ENCODE peak calls at places on chromosomes 6 and 20, in six cellular contexts. One of them, this sample, is unnamed.

GRCh38 chr6:140281236-140281635 is 906.8 kb upstream of the CITED2 start:
- DNase-seq in H1: no peak
- DNase-seq in H9: no peak
- DNase-seq in IMR-90: peak; percentile 42
- DNase-seq in neuronal stem cell: no peak
- DNase-seq in mesenchymal stem cell: no peak
- DNase-seq in this sample: peak; percentile 6

GRCh38 chr20:33407251-33407650 is 5.9 kb upstream of the CDK5RAP1 start:
- DNase-seq in H1: no peak
- DNase-seq in H9: no peak
- DNase-seq in IMR-90: peak; percentile 36
- DNase-seq in neuronal stem cell: no peak
- DNase-seq in mesenchymal stem cell: peak; percentile 32
- DNase-seq in this sample: no peak

GRCh38 chr6:117157448-117157847 is 107.9 kb upstream of the VGLL2 start:
- DNase-seq in H1: no peak
- DNase-seq in H9: no peak
- DNase-seq in IMR-90: no peak
- DNase-seq in neuronal stem cell: no peak
- DNase-seq in mesenchymal stem cell: no peak
- DNase-seq in this sample: no peak

GRCh38 chr6:14189122-14189521 is 71.5 kb downstream of the CD83 start:
- DNase-seq in H1: no peak
- DNase-seq in H9: no peak
- DNase-seq in IMR-90: no peak
- DNase-seq in neuronal stem cell: no peak
- DNase-seq in mesenchymal stem cell: no peak
- DNase-seq in this sample: no peak

GRCh38 chr6:11054722-11055121 is 10.6 kb upstream of the ELOVL2 start:
- DNase-seq in H1: no peak
- DNase-seq in H9: no peak
- DNase-seq in IMR-90: peak; percentile 50
- DNase-seq in neuronal stem cell: no peak
- DNase-seq in mesenchymal stem cell: peak; percentile 49
- DNase-seq in this sample: no peak

GRCh38 chr6:4974962-4975361 is 28.9 kb downstream of the RPP40 start:
- DNase-seq in H1: no peak
- DNase-seq in H9: no peak
- DNase-seq in IMR-90: no peak
- DNase-seq in neuronal stem cell: no peak
- DNase-seq in mesenchymal stem cell: no peak
- DNase-seq in this sample: no peak

GRCh38 chr20:63177785-63178444 is 38.0 kb downstream of the YTHDF1 start:
- DNase-seq in H1: no peak
- DNase-seq in H9: no peak
- DNase-seq in IMR-90: no peak
- DNase-seq in neuronal stem cell: peak; percentile 32
- DNase-seq in mesenchymal stem cell: peak; percentile 7
- DNase-seq in this sample: no peak

GRCh38 chr6:106145144-106145543 is 59.0 kb downstream of the PRDM1 start:
- DNase-seq in H1: no peak
- DNase-seq in H9: no peak
- DNase-seq in IMR-90: no peak
- DNase-seq in neuronal stem cell: no peak
- DNase-seq in mesenchymal stem cell: no peak
- DNase-seq in this sample: no peak

GRCh38 chr20:50285376-50286173 is 94.9 kb downstream of the CEBPB start:
- DNase-seq in H1: no peak
- DNase-seq in H9: no peak
- DNase-seq in IMR-90: peak; percentile 86
- DNase-seq in neuronal stem cell: no peak
- DNase-seq in mesenchymal stem cell: peak; percentile 94
- DNase-seq in this sample: no peak

GRCh38 chr6:138509371-138509770 is 10.1 kb upstream of the NHSL1 start:
- DNase-seq in H1: no peak
- DNase-seq in H9: no peak
- DNase-seq in IMR-90: peak; percentile 52
- DNase-seq in neuronal stem cell: no peak
- DNase-seq in mesenchymal stem cell: peak; percentile 32
- DNase-seq in this sample: peak; percentile 32

GRCh38 chr20:58478141-58478805 is 36.9 kb downstream of the APCDD1L start:
- DNase-seq in H1: no peak
- DNase-seq in H9: no peak
- DNase-seq in IMR-90: no peak
- DNase-seq in neuronal stem cell: no peak
- DNase-seq in mesenchymal stem cell: no peak
- DNase-seq in this sample: no peak

GRCh38 chr6:30876039-30876730 is 8.1 kb upstream of the DDR1 start:
- DNase-seq in H1: no peak
- DNase-seq in H9: no peak
- DNase-seq in IMR-90: peak; percentile 75
- DNase-seq in neuronal stem cell: no peak
- DNase-seq in mesenchymal stem cell: peak; percentile 41
- DNase-seq in this sample: peak; percentile 23

GRCh38 chr20:48769111-48769879 is 58.5 kb downstream of the PREX1 start:
- DNase-seq in H1: no peak
- DNase-seq in H9: no peak
- DNase-seq in IMR-90: no peak
- DNase-seq in neuronal stem cell: no peak
- DNase-seq in mesenchymal stem cell: no peak
- DNase-seq in this sample: peak; percentile 35

GRCh38 chr20:48773837-48774418 is 53.9 kb downstream of the PREX1 start:
- DNase-seq in H1: no peak
- DNase-seq in H9: no peak
- DNase-seq in IMR-90: no peak
- DNase-seq in neuronal stem cell: no peak
- DNase-seq in mesenchymal stem cell: peak; percentile 11
- DNase-seq in this sample: peak; percentile 42

GRCh38 chr20:48772183-48772976 is 55.4 kb downstream of the PREX1 start:
- DNase-seq in H1: no peak
- DNase-seq in H9: no peak
- DNase-seq in IMR-90: no peak
- DNase-seq in neuronal stem cell: no peak
- DNase-seq in mesenchymal stem cell: no peak
- DNase-seq in this sample: peak; percentile 25

GRCh38 chr20:48771542-48771941 is 56.3 kb downstream of the PREX1 start:
- DNase-seq in H1: no peak
- DNase-seq in H9: no peak
- DNase-seq in IMR-90: no peak
- DNase-seq in neuronal stem cell: no peak
- DNase-seq in mesenchymal stem cell: no peak
- DNase-seq in this sample: no peak

GRCh38 chr20:48770700-48771099 is 57.1 kb downstream of the PREX1 start:
- DNase-seq in H1: no peak
- DNase-seq in H9: no peak
- DNase-seq in IMR-90: no peak
- DNase-seq in neuronal stem cell: no peak
- DNase-seq in mesenchymal stem cell: no peak
- DNase-seq in this sample: no peak
- H3K79me1 ChIP-seq in H1: no peaks in the 10 kb centered on the region
- H3K79me1 ChIP-seq in H9: no peaks in the 10 kb centered on the region
- H3K79me1 ChIP-seq in IMR-90: no peaks in the 10 kb centered on the region
- H3K79me1 ChIP-seq in neuronal stem cell: peaks cover 3% of the 10 kb centered on the region
- H3K79me1 ChIP-seq in mesenchymal stem cell: peaks cover 47% of the 10 kb centered on the region
- H3K79me1 ChIP-seq in this sample: no peaks in the 10 kb centered on the region

DNA sequence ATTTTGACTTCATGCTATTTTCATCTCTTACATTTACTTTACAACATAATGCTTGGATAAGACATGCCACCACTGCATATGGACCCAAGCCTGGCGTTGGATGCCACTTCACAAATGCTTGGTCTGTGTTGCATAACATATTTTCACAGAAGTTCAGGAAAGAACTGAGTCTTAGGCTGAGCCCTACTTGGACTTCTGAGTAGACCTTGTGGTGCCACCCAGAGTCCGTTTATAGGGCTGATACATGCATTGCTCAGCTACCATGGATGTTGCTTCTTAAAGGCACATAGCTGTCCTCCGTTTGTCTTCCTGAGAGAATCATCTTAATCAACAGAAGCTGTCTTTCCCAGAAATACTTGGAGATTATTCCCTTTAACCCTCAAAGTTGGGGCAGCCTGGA is 337.9 kb downstream of the BTBD3 start:
- DNase-seq in H1: no peak
- DNase-seq in H9: no peak
- DNase-seq in IMR-90: no peak
- DNase-seq in neuronal stem cell: no peak
- DNase-seq in mesenchymal stem cell: no peak
- DNase-seq in this sample: no peak
- H4K91ac ChIP-seq in H1: no peak overlapping the region
- H4K91ac ChIP-seq in H9: no peak overlapping the region
- H4K91ac ChIP-seq in IMR-90: no peak overlapping the region
- H4K91ac ChIP-seq in neuronal stem cell: no peak overlapping the region
- H4K91ac ChIP-seq in mesenchymal stem cell: no peak overlapping the region
- H4K91ac ChIP-seq in this sample: no peak overlapping the region

DNA sequence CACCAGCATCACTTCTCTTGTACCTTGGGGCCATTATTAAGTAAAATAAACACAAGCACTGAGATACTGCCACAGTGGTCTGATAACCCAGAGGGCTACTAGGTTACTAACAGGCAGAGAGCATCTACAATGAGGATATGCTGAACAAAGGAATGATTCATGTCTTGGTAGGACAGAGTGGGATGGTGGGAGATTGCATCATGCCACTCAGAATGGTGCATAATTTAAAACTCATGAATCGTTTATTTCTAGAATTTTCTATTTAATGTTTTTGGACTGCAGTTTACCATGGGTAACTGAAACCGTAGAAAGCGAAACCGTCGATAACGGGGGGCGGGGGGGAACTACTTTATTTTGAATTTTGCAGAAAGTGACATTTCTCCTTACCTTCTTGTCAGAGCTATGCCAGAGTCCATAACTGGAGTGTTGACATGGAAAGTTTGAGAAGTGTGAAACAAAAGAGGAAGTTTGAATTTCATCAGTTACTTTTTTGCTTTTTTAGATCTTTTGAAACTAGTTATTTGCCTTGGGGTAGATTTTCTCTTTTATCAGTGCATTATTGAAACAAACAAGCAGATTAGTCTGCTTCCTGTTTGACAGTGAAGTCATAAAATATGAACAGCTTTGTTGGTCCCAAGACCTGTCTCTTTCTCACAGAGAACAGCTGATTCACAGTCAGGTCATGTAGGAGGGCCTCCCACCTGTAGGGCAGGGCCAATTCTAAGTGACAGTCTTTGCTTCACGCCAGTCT is 124.9 kb downstream of the KLHL32 start:
- DNase-seq in H1: no peak
- DNase-seq in H9: no peak
- DNase-seq in IMR-90: no peak
- DNase-seq in neuronal stem cell: no peak
- DNase-seq in mesenchymal stem cell: no peak
- DNase-seq in this sample: no peak
- H2AK5ac ChIP-seq in H1: no peak overlapping the region
- H2AK5ac ChIP-seq in H9: no peak overlapping the region
- H2AK5ac ChIP-seq in IMR-90: no peak overlapping the region
- H2AK5ac ChIP-seq in neuronal stem cell: no peak overlapping the region
- H2AK5ac ChIP-seq in mesenchymal stem cell: no peak overlapping the region
- H2AK5ac ChIP-seq in this sample: no peak overlapping the region

GRCh38 chr20:17646901-17647301 is 35.1 kb downstream of the RRBP1 start:
- DNase-seq in H1: no peak
- DNase-seq in H9: no peak
- DNase-seq in IMR-90: no peak
- DNase-seq in neuronal stem cell: no peak
- DNase-seq in mesenchymal stem cell: no peak
- DNase-seq in this sample: no peak
- H3K79me1 ChIP-seq in H1: peaks cover 27% of the 10 kb centered on the region
- H3K79me1 ChIP-seq in H9: peaks cover 7% of the 10 kb centered on the region
- H3K79me1 ChIP-seq in IMR-90: peaks cover 23% of the 10 kb centered on the region
- H3K79me1 ChIP-seq in neuronal stem cell: peaks cover 3% of the 10 kb centered on the region
- H3K79me1 ChIP-seq in mesenchymal stem cell: peaks cover 21% of the 10 kb centered on the region
- H3K79me1 ChIP-seq in this sample: no peaks in the 10 kb centered on the region

This sample was measured in trophoblast cell.